ENCODE peak calls at places on chromosomes 11 and 22, in five cellular contexts. X is tibial nerve, N is ovary, S is SK-N-SH, A is stomach. L is an unnamed sample. For H3K36me3, the result is how much of the 10 kb centered on the place peaks cover.

GRCh38 chr11:110092577-110093406 is at the start of gene ZC3H12C:
- DNase-seq in S (peak), N (peak), X (peak), A (peak), L (peak)

GRCh38 chr22:46953968-46954755 is 191.7 kb downstream of the TBC1D22A start:
- DNase-seq in S (no peak), N (no peak), X (no peak), A (no peak), L (no peak)

GRCh38 chr11:18698341-18699268 is at the start of gene TMEM86A:
- DNase-seq in S (peak), X (peak), N (peak), A (peak), L (peak)

GRCh38 chr11:94757037-94757681 is 11.0 kb upstream of the AMOTL1 start:
- DNase-seq in S (no peak), A (no peak), N (no peak), X (no peak), L (no peak)

GRCh38 chr11:94002226-94002625 is 18.9 kb upstream of the HEPHL1 start:
- DNase-seq in X (no peak), S (no peak), N (no peak), A (no peak), L (no peak)

GRCh38 chr11:30992513-30992849 is 377.1 kb downstream of the DCDC1 start:
- DNase-seq in S (no peak), A (no peak), N (no peak), X (no peak), L (no peak)

GRCh38 chr11:61298663-61299244 is 3.6 kb upstream of the VWCE start:
- DNase-seq in N (no peak), S (no peak), A (no peak), X (no peak), L (no peak)

GRCh38 chr11:116312560-116313340 is 460.0 kb downstream of the BUD13 start:
- DNase-seq in S (peak), N (peak), X (peak), A (peak), L (peak)

GRCh38 chr22:36715647-36716046 is 12.1 kb upstream of the CACNG2 start:
- DNase-seq in X (no peak), S (no peak), N (no peak), A (no peak), L (no peak)

GRCh38 chr11:37560346-37560745 is 962.3 kb upstream of the RAG2 start:
- DNase-seq in A (no peak), N (no peak), S (no peak), X (no peak), L (no peak)

GRCh38 chr11:27699242-27699925 is 871 bp downstream of the BDNF start:
- DNase-seq in X (no peak), S (peak), A (no peak), N (no peak), L (no peak)

GRCh38 chr11:130612291-130612802 is 163.9 kb downstream of the ADAMTS15 start:
- DNase-seq in S (no peak), X (no peak), A (no peak), N (no peak), L (no peak)

GRCh38 chr11:103988595-103988969 is 47.9 kb upstream of the DDI1 start:
- DNase-seq in S (no peak), X (no peak), A (no peak), N (no peak), L (no peak)

GRCh38 chr22:50314455-50315288 is 7.2 kb upstream of the PLXNB2 start:
- DNase-seq in S (peak), X (no peak), N (no peak), A (peak), L (no peak)

GRCh38 chr22:45903355-45904149 is 73.4 kb downstream of the WNT7B start:
- DNase-seq in X (no peak), N (no peak), A (no peak), S (no peak), L (no peak)

GRCh38 chr11:119664701-119665420 is 64.1 kb downstream of the NECTIN1 start:
- DNase-seq in N (no peak), A (no peak), S (no peak), X (no peak), L (no peak)

GRCh38 chr11:112613051-112613972 is 347.9 kb upstream of the NCAM1 start:
- DNase-seq in A (no peak), X (no peak), N (no peak), S (peak), L (no peak)

GRCh38 chr22:44850946-44851345 is 98.6 kb downstream of the ARHGAP8 start:
- DNase-seq in X (no peak), A (no peak), N (no peak), S (peak), L (no peak)

GRCh38 chr11:65501530-65502273 is 2.9 kb downstream of the MALAT1 start:
- DNase-seq in N (no peak), X (no peak), S (no peak), A (no peak), L (peak)

GRCh38 chr11:76752321-76753175 is 30.6 kb upstream of the TSKU start:
- DNase-seq in X (peak), N (peak), S (peak), A (peak), L (peak)

GRCh38 chr11:35617687-35618496 is at the start of gene FJX1:
- DNase-seq in N (peak), X (no peak), A (no peak), S (peak), L (peak)

GRCh38 chr22:40541300-40541699 is 95.2 kb downstream of the MRTFA start:
- DNase-seq in X (no peak), A (no peak), S (no peak), N (no peak), L (no peak)

GRCh38 chr22:22078329-22078728 is 95.7 kb upstream of the TOP3B start:
- DNase-seq in A (no peak), N (no peak), X (no peak), S (no peak), L (no peak)

GRCh38 chr11:64313491-64314145 is 3.7 kb downstream of the TRMT112 start:
- DNase-seq in N (no peak), S (no peak), A (no peak), X (no peak), L (peak)

GRCh38 chr22:26852176-26852575 is 194.8 kb downstream of the MIAT start:
- DNase-seq in N (no peak), S (no peak), X (no peak), A (no peak), L (peak)

GRCh38 chr11:18064450-18065048 is 18.5 kb upstream of the TPH1 start:
- DNase-seq in X (no peak), N (no peak), S (no peak), A (no peak), L (no peak)

GRCh38 chr11:12159351-12160099 is 49.1 kb downstream of the MICAL2 start:
- DNase-seq in S (no peak), X (no peak), N (no peak), A (no peak), L (peak)

GRCh38 chr11:35654711-35655110 is 7.9 kb upstream of the TRIM44 start:
- DNase-seq in S (no peak), N (no peak), A (no peak), X (no peak), L (no peak)

GRCh38 chr11:29093416-29093815 is 923.4 kb downstream of the KCNA4 start:
- DNase-seq in S (no peak), X (no peak), N (no peak), A (no peak), L (no peak)

GRCh38 chr11:113952070-113952469 is 22.8 kb upstream of the HTR3A start:
- DNase-seq in X (no peak), S (peak), N (no peak), A (no peak), L (no peak)

GRCh38 chr11:89443366-89444303 is 47.5 kb downstream of the NOX4 start:
- DNase-seq in A (no peak), N (no peak), X (no peak), S (peak), L (no peak)
- TF ChIP-seq EP300 in A (no peak), N (no peak), X (no peak), S (no peak), L (no peak)

GRCh38 chr22:19480789-19481188 is 1.1 kb downstream of the CDC45 start:
- DNase-seq in S (no peak), X (no peak), N (no peak), A (no peak), L (no peak)

GRCh38 chr22:19478466-19479357 is at the start of gene UFD1:
- DNase-seq in X (peak), N (peak), A (peak), S (peak), L (peak)

GRCh38 chr22:19478086-19478392 is 954 bp downstream of the UFD1 start:
- DNase-seq in N (no peak), S (no peak), A (no peak), X (no peak), L (no peak)

GRCh38 chr22:19480173-19480568 is 451 bp downstream of the CDC45 start:
- DNase-seq in N (no peak), A (no peak), S (no peak), X (no peak), L (no peak)

GRCh38 chr22:19479358-19480172 is at the start of gene CDC45:
- DNase-seq in S (peak), A (peak), X (peak), N (peak), L (peak)
- TF ChIP-seq CTCF in S (no peak), A (no peak), X (peak), N (peak), L (no peak)

DNA sequence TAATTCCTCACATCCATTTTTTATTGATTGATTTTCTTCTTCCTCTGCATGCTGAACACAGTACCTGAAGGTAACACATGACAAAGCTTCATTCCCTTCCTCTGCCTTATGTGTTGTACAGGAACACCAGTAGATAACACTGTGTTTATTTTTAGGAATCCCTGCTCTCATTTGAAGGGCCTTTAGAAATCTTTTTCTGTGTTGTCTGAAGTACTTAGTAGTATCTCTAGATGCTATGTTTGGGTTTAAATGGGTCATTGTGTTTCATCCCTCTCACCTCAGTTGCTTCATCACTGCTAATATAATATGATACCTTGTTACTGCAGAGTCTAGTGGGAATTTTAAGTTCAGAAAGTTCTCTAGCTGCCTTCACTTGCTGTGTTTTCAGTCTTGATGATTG is 10.2 kb downstream of the MADD start:
- DNase-seq in S (no peak), X (no peak), N (no peak), A (no peak), L (no peak)
- H3K36me3 ChIP-seq in S (half or more), X (under half), N (under half), A (half or more), L (half or more)

GRCh38 chr22:31929126-31929928 is 15.0 kb upstream of the YWHAH start:
- DNase-seq in X (no peak), N (no peak), S (peak), A (no peak), L (no peak)

GRCh38 chr22:31925056-31925455 is 19.3 kb upstream of the YWHAH start:
- DNase-seq in N (no peak), X (no peak), A (no peak), S (no peak), L (no peak)

GRCh38 chr22:31926086-31926485 is 18.2 kb upstream of the YWHAH start:
- DNase-seq in N (no peak), A (no peak), X (no peak), S (no peak), L (no peak)

GRCh38 chr22:31927562-31927961 is 16.8 kb upstream of the YWHAH start:
- DNase-seq in X (no peak), N (no peak), S (no peak), A (no peak), L (no peak)

DNA sequence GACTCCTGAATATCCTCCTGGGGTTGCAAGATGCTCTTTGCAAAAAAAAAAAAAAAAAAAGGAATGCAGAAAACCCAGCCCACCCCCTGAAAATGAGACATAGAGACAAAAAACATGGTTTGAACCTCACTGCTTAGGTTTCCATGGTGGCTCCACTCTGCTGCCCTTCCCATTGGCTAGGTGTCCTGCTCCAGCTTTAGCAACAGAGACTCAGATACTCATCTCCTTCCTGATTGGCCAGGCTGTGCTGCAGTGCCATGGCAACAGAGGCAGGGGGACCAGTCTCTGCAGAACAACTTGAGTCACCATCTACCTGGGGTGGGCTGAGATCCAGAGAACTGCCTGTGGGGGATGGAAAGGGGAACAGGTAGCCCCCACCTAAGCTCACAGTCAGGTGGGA is 17.4 kb upstream of the YWHAH start:
- DNase-seq in X (no peak), S (peak), N (no peak), A (no peak), L (no peak)
- TF ChIP-seq EP300 in X (no peak), S (no peak), N (no peak), A (no peak), L (no peak)

GRCh38 chr22:20027966-20028854 is 7.3 kb downstream of the TANGO2 start:
- DNase-seq in S (no peak), A (no peak), N (no peak), X (no peak), L (no peak)
- TF ChIP-seq CTCF in S (peak), A (no peak), N (no peak), X (no peak), L (no peak)

DNA sequence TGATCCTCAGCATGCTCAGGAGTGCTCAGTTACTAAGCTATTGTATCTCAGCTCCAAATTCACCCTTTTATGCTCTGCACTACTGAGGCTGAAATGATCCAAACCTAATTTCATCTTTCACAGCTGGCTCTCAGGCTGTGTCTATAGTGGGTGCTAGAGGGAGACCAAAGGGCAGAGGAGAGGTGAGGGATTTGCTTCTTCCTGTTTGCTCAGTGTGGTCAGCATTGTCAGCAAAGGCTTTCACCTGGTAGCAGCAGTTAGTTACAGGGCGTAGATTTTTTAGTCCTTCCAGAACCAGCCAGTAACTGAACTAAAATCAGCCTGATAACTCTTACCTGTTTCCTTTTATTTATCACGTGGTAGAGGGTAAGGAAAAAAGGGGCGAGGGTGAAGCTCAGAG is 33.2 kb downstream of the XRCC6 start:
- DNase-seq in N (no peak), A (no peak), X (no peak), S (no peak), L (no peak)
- H3K36me3 ChIP-seq in N (under half), A (half or more), X (under half), S (under half), L (half or more)